ENCODE peak calls at places on chromosome 11, in eight cellular contexts. M is activated naive CD8-positive, alpha-beta T cell treated with anti-CD3 and anti-CD28 coated beads, Interleukin-2, amount 50 U/mL, for 24 hours; L is globus pallidus; H is CD8-positive, alpha-beta T cell; N is non-pigmented ciliary epithelial cell; O is neural progenitor cell; V is mucosa of descending colon; R is NCI-H460. U is an unnamed sample.

GRCh38 chr11:69572233-69572860 is 68.6 kb upstream of the CCND1 start:
- DNase-seq in M (no peak), L (no peak), H (no peak), N (no peak), O (no peak), V (no peak), R (no peak), U (no peak)

GRCh38 chr11:117407016-117407415 is 79.4 kb downstream of the CEP164 start:
- DNase-seq in M (no peak), L (no peak), H (no peak), N (no peak), O (no peak), V (no peak), R (no peak), U (no peak)

GRCh38 chr11:70551323-70552166 is 153.2 kb downstream of the CTTN start:
- DNase-seq in M (no peak), L (no peak), H (no peak), N (no peak), O (peak), V (peak), R (no peak), U (no peak)

GRCh38 chr11:2574553-2575535 is 125.0 kb downstream of the KCNQ1OT1 start:
- DNase-seq in M (no peak), L (peak), H (no peak), N (no peak), O (no peak), V (peak), R (no peak), U (no peak)

GRCh38 chr11:110468095-110468494 is 38.3 kb downstream of the FDX1 start:
- DNase-seq in M (no peak), L (peak), H (no peak), N (no peak), O (no peak), V (no peak), R (no peak), U (no peak)

GRCh38 chr11:11731311-11732083 is 109.7 kb upstream of the GALNT18 start:
- DNase-seq in M (no peak), L (no peak), H (no peak), N (peak), O (no peak), V (no peak), R (no peak), U (peak)

GRCh38 chr11:60915250-60915914 is 1.4 kb downstream of the TMEM109 start:
- DNase-seq in M (peak), L (no peak), H (peak), N (no peak), O (peak), V (peak), R (no peak), U (peak)

GRCh38 chr11:72760543-72761400 is 8.6 kb upstream of the ARAP1 start:
- DNase-seq in M (no peak), L (no peak), H (no peak), N (peak), O (no peak), V (no peak), R (no peak), U (no peak)

GRCh38 chr11:117851852-117852251 is 24.6 kb downstream of the FXYD6 start:
- DNase-seq in M (no peak), L (no peak), H (no peak), N (no peak), O (no peak), V (no peak), R (no peak), U (no peak)

GRCh38 chr11:65634905-65635731 is 2.8 kb upstream of the SIPA1 start:
- DNase-seq in M (no peak), L (no peak), H (no peak), N (no peak), O (no peak), V (no peak), R (no peak), U (no peak)

GRCh38 chr11:19868871-19869270 is 156.2 kb downstream of the NAV2 start:
- DNase-seq in M (no peak), L (no peak), H (no peak), N (no peak), O (no peak), V (no peak), R (no peak), U (no peak)

GRCh38 chr11:35033011-35033410 is 106.0 kb upstream of the CD44 start:
- DNase-seq in M (no peak), L (no peak), H (no peak), N (no peak), O (no peak), V (no peak), R (no peak), U (no peak)

GRCh38 chr11:116851631-116852030 is 14.2 kb upstream of the APOA1 start:
- DNase-seq in M (peak), L (no peak), H (peak), N (no peak), O (no peak), V (no peak), R (no peak), U (no peak)

GRCh38 chr11:17496406-17496805 is 19.8 kb upstream of the ABCC8 start:
- DNase-seq in M (no peak), L (no peak), H (no peak), N (no peak), O (no peak), V (no peak), R (no peak), U (no peak)

GRCh38 chr11:13826505-13827278 is 135.8 kb upstream of the SPON1 start:
- DNase-seq in M (no peak), L (no peak), H (no peak), N (no peak), O (no peak), V (no peak), R (no peak), U (no peak)

GRCh38 chr11:103035656-103036434 is 56.1 kb downstream of the DCUN1D5 start:
- DNase-seq in M (peak), L (peak), H (no peak), N (peak), O (peak), V (no peak), R (peak), U (peak)

GRCh38 chr11:125990244-125990643 is 44.4 kb downstream of the VSIG10L2 start:
- DNase-seq in M (no peak), L (no peak), H (no peak), N (peak), O (no peak), V (no peak), R (no peak), U (no peak)

U was measured in HCT116.